ENCODE peak calls at places on chromosome 18, in five cellular contexts. N is ureter; X is CD8-positive, alpha-beta T cell; Z is fibroblast of mammary gland; U is stimulated activated CD8-positive, alpha-beta memory T cell treated with anti-CD3 and anti-CD28 coated beads, Interleukin-15, amount 100 ng/mL, for 24 hours. L is an unnamed sample.

GRCh38 chr18:48356151-48356745 is 52.9 kb downstream of the ZBTB7C start:
- DNase-seq in Z (no peak), X (no peak), N (no peak), U (no peak), L (no peak)

GRCh38 chr18:3879836-3880120 is 429.8 kb downstream of the TGIF1 start:
- DNase-seq in Z (no peak), N (no peak), U (no peak), X (no peak), L (no peak)

GRCh38 chr18:45850021-45850420 is 24.5 kb downstream of the SIGLEC15 start:
- DNase-seq in N (no peak), U (no peak), X (no peak), Z (peak), L (no peak)

GRCh38 chr18:23043803-23044376 is 91.4 kb upstream of the CABLES1 start:
- DNase-seq in X (no peak), U (no peak), N (no peak), Z (no peak), L (no peak)

GRCh38 chr18:7334973-7335568 is 104.2 kb downstream of the LRRC30 start:
- DNase-seq in U (no peak), X (no peak), N (no peak), Z (no peak), L (no peak)

GRCh38 chr18:49529596-49529995 is 32.3 kb upstream of the LIPG start:
- DNase-seq in N (peak), X (no peak), U (no peak), Z (no peak), L (no peak)

GRCh38 chr18:11957636-11958035 is 23.7 kb upstream of the IMPA2 start:
- DNase-seq in U (no peak), X (no peak), N (no peak), Z (no peak), L (no peak)

GRCh38 chr18:46401486-46402115 is 255.4 kb downstream of the LOXHD1 start:
- DNase-seq in Z (no peak), U (no peak), X (no peak), N (no peak), L (no peak)

GRCh38 chr18:76977681-76978234 is 154.8 kb downstream of the MBP start:
- DNase-seq in N (peak), U (no peak), Z (no peak), X (no peak), L (no peak)

GRCh38 chr18:75210274-75211001 is at the start of gene TSHZ1:
- DNase-seq in X (peak), N (peak), U (no peak), Z (peak), L (peak)

L was measured in activated gamma-delta T cell treated with anti-CD3 and anti-CD28 coated beads, Interleukin-2, amount 50 U/mL, for 16 hours.